ENCODE peak calls at places on chromosome 11, in seven cellular contexts. P, O, C, Z, A, N and G are unnamed samples.

GRCh38 chr11:72818971-72819370 is 4.8 kb downstream of the ATG16L2 start:
- DNase-seq in P (no peak), O (no peak), C (no peak), Z (no peak), A (no peak), N (no peak), G (no peak)

GRCh38 chr11:746289-747175 is 732 bp upstream of the TALDO1 start:
- DNase-seq in P (no peak), O (no peak), C (peak), Z (no peak), A (no peak), N (no peak), G (no peak)

GRCh38 chr11:64291746-64292457 is 800 bp downstream of the KCNK4 start:
- DNase-seq in P (no peak), O (no peak), C (no peak), Z (no peak), A (no peak), N (no peak), G (no peak)

GRCh38 chr11:131109256-131109655 is 193.0 kb upstream of the SNX19 start:
- DNase-seq in P (no peak), O (peak), C (no peak), Z (no peak), A (no peak), N (no peak), G (no peak)

GRCh38 chr11:72358461-72359405 is 75.6 kb downstream of the CLPB start:
- DNase-seq in P (no peak), O (no peak), C (no peak), Z (no peak), A (no peak), N (no peak), G (no peak)

GRCh38 chr11:41056892-41057569 is 402.4 kb downstream of the LRRC4C start:
- DNase-seq in P (no peak), O (no peak), C (no peak), Z (no peak), A (no peak), N (no peak), G (no peak)

GRCh38 chr11:70498171-70498571 is 99.8 kb downstream of the CTTN start:
- DNase-seq in P (no peak), O (no peak), C (no peak), Z (no peak), A (no peak), N (no peak), G (no peak)

GRCh38 chr11:12278766-12279671 is 98.4 kb upstream of the PARVA start:
- DNase-seq in P (no peak), O (no peak), C (no peak), Z (no peak), A (no peak), N (peak), G (no peak)

GRCh38 chr11:127226376-127226775 is 225.8 kb upstream of the KIRREL3 start:
- DNase-seq in P (no peak), O (no peak), C (no peak), Z (no peak), A (no peak), N (no peak), G (no peak)

GRCh38 chr11:66407651-66408050 is 13.2 kb upstream of the NPAS4 start:
- DNase-seq in P (no peak), O (no peak), C (no peak), Z (no peak), A (no peak), N (no peak), G (no peak)

GRCh38 chr11:10109836-10110235 is 184.2 kb downstream of the SBF2 start:
- DNase-seq in P (peak), O (no peak), C (no peak), Z (no peak), A (no peak), N (no peak), G (no peak)

GRCh38 chr11:18611196-18611595 is 11.6 kb downstream of the MISFA start:
- DNase-seq in P (no peak), O (no peak), C (no peak), Z (no peak), A (no peak), N (no peak), G (no peak)

GRCh38 chr11:19276859-19277808 is 36.4 kb upstream of the E2F8 start:
- DNase-seq in P (no peak), O (peak), C (no peak), Z (peak), A (no peak), N (peak), G (no peak)

GRCh38 chr11:93249437-93250210 is 51.8 kb upstream of the SLC36A4 start:
- DNase-seq in P (no peak), O (no peak), C (no peak), Z (no peak), A (no peak), N (no peak), G (no peak)

GRCh38 chr11:6637871-6638270 is 17.7 kb downstream of the DCHS1 start:
- DNase-seq in P (peak), O (no peak), C (no peak), Z (no peak), A (no peak), N (peak), G (no peak)

GRCh38 chr11:69101100-69101791 is 52.5 kb downstream of the TPCN2 start:
- DNase-seq in P (peak), O (peak), C (peak), Z (peak), A (peak), N (peak), G (peak)

GRCh38 chr11:73330569-73331093 is 22.6 kb downstream of the ARHGEF17 start:
- DNase-seq in P (no peak), O (no peak), C (no peak), Z (no peak), A (no peak), N (no peak), G (no peak)

GRCh38 chr11:71996517-71996916 is 2.2 kb upstream of the IL18BP start:
- DNase-seq in P (no peak), O (no peak), C (no peak), Z (no peak), A (no peak), N (no peak), G (no peak)

GRCh38 chr11:123381817-123382554 is 48.1 kb upstream of the GRAMD1B start:
- DNase-seq in P (no peak), O (no peak), C (no peak), Z (no peak), A (no peak), N (no peak), G (no peak)

GRCh38 chr11:36288442-36289225 is 590 bp downstream of the COMMD9 start:
- DNase-seq in P (no peak), O (no peak), C (no peak), Z (peak), A (no peak), N (no peak), G (no peak)

GRCh38 chr11:125569913-125570621 is 790 bp downstream of the EI24 start:
- DNase-seq in P (no peak), O (peak), C (no peak), Z (no peak), A (peak), N (peak), G (no peak)

GRCh38 chr11:89491141-89491690 is at the start of gene NOX4:
- DNase-seq in P (no peak), O (no peak), C (no peak), Z (no peak), A (peak), N (peak), G (no peak)

GRCh38 chr11:22684082-22684481 is 17.7 kb downstream of the GAS2 start:
- DNase-seq in P (no peak), O (no peak), C (no peak), Z (no peak), A (no peak), N (no peak), G (no peak)

GRCh38 chr11:1892116-1892515 is 421 bp upstream of the PRR33 start:
- DNase-seq in P (no peak), O (no peak), C (no peak), Z (no peak), A (no peak), N (no peak), G (no peak)

GRCh38 chr11:62892077-62892922 is 11.6 kb downstream of the SLC3A2 start:
- DNase-seq in P (no peak), O (no peak), C (no peak), Z (no peak), A (no peak), N (no peak), G (no peak)

GRCh38 chr11:128021304-128022006 is 565.9 kb downstream of the ETS1 start:
- DNase-seq in P (no peak), O (no peak), C (no peak), Z (no peak), A (no peak), N (no peak), G (no peak)

GRCh38 chr11:47506363-47506762 is 46.6 kb downstream of the CELF1 start:
- DNase-seq in P (no peak), O (no peak), C (no peak), Z (no peak), A (no peak), N (no peak), G (no peak)

GRCh38 chr11:46392421-46393230 is 1.1 kb upstream of the CHRM4 start:
- DNase-seq in P (peak), O (peak), C (peak), Z (peak), A (peak), N (peak), G (peak)

GRCh38 chr11:61863548-61864081 is 27.7 kb downstream of the FADS3 start:
- DNase-seq in P (no peak), O (no peak), C (no peak), Z (no peak), A (no peak), N (no peak), G (no peak)

GRCh38 chr11:95556342-95557151 is 233.0 kb downstream of the FAM76B start:
- DNase-seq in P (peak), O (no peak), C (no peak), Z (no peak), A (no peak), N (no peak), G (no peak)

GRCh38 chr11:30775123-30775522 is 189.0 kb upstream of the MPPED2 start:
- DNase-seq in P (no peak), O (no peak), C (no peak), Z (no peak), A (no peak), N (no peak), G (no peak)
- TF ChIP-seq CTCF in P (no peak), O (no peak), C (no peak), Z (no peak), A (peak), N (no peak), G (no peak)

GRCh38 chr11:8605956-8606355 is 11.9 kb upstream of the STK33 start:
- DNase-seq in P (no peak), O (no peak), C (no peak), Z (no peak), A (no peak), N (no peak), G (no peak)

GRCh38 chr11:8608646-8609045 is 14.6 kb upstream of the STK33 start:
- DNase-seq in P (no peak), O (no peak), C (no peak), Z (no peak), A (no peak), N (no peak), G (no peak)

GRCh38 chr11:8603696-8604077 is 9.7 kb upstream of the STK33 start:
- DNase-seq in P (no peak), O (no peak), C (no peak), Z (no peak), A (no peak), N (no peak), G (no peak)

GRCh38 chr11:8601376-8602133 is 7.5 kb upstream of the STK33 start:
- DNase-seq in P (no peak), O (no peak), C (no peak), Z (no peak), A (no peak), N (no peak), G (no peak)

GRCh38 chr11:8604078-8604723 is 10.2 kb upstream of the STK33 start:
- DNase-seq in P (peak), O (peak), C (no peak), Z (peak), A (peak), N (peak), G (peak)
- TF ChIP-seq CTCF in P (peak), O (peak), C (peak), Z (peak), A (peak), N (no peak), G (peak)

GRCh38 chr11:78715639-78716311 is 141.1 kb upstream of the NARS2 start:
- DNase-seq in P (peak), O (peak), C (no peak), Z (peak), A (peak), N (peak), G (no peak)
- TF ChIP-seq CTCF in P (peak), O (peak), C (no peak), Z (peak), A (peak), N (peak), G (no peak)

GRCh38 chr11:119262668-119263351 is 54.1 kb downstream of the MCAM start:
- DNase-seq in P (no peak), O (no peak), C (no peak), Z (no peak), A (no peak), N (no peak), G (no peak)
- TF ChIP-seq CTCF in P (no peak), O (no peak), C (no peak), Z (no peak), A (no peak), N (no peak), G (no peak)

GRCh38 chr11:113773092-113773415 is 438 bp downstream of the ZW10 start:
- DNase-seq in P (no peak), O (peak), C (no peak), Z (no peak), A (no peak), N (peak), G (no peak)

GRCh38 chr11:113771964-113772363 is 1.5 kb downstream of the ZW10 start:
- DNase-seq in P (no peak), O (no peak), C (no peak), Z (no peak), A (no peak), N (no peak), G (no peak)

GRCh38 chr11:113778111-113778910 is 1.3 kb upstream of the CLDN25 start:
- DNase-seq in P (no peak), O (peak), C (no peak), Z (no peak), A (peak), N (peak), G (no peak)

GRCh38 chr11:113774174-113774503 is 647 bp upstream of the ZW10 start:
- DNase-seq in P (no peak), O (no peak), C (no peak), Z (no peak), A (no peak), N (no peak), G (no peak)

GRCh38 chr11:113773416-113774173 is at the start of gene ZW10:
- DNase-seq in P (peak), O (peak), C (peak), Z (peak), A (peak), N (peak), G (peak)
- TF ChIP-seq CTCF in P (peak), O (peak), C (peak), Z (peak), A (peak), N (peak), G (peak)